ENCODE peak calls at places on chromosomes 6 and 20, in nine cellular contexts. I is ovary, S is A673, N is heart right ventricle, D is neural progenitor cell, V is AG04449, B is cardiac fibroblast, R is PC-9, K is adrenal gland. Z is an unnamed sample.

GRCh38 chr6:129195666-129196065 is 312.7 kb downstream of the LAMA2 start:
- DNase-seq in B (no peak), D (peak; percentile 27), N (no peak), R (no peak), I (no peak), S (no peak), V (no peak), K (no peak), Z (no peak)

GRCh38 chr6:113676972-113677371 is 180.2 kb upstream of the MARCKS start:
- DNase-seq in S (no peak), R (no peak), N (no peak), B (no peak), I (no peak), D (no peak), K (no peak), V (no peak), Z (no peak)

GRCh38 chr6:168032383-168032760 is 34.9 kb downstream of the KIF25 start:
- DNase-seq in S (no peak), R (no peak), N (peak; percentile 27), B (peak; percentile 69), V (peak; percentile 51), I (no peak), K (peak; percentile 49), D (peak; percentile 35), Z (peak; percentile 76)

GRCh38 chr20:57897156-57897874 is 187.5 kb upstream of the PMEPA1 start:
- DNase-seq in N (no peak), B (no peak), K (no peak), R (no peak), S (no peak), V (no peak), D (no peak), I (no peak), Z (no peak)

GRCh38 chr6:166520905-166521834 is 65.3 kb downstream of the RAMACL start:
- DNase-seq in R (no peak), V (no peak), K (no peak), I (no peak), B (peak; percentile 49), D (no peak), N (no peak), S (no peak), Z (peak; percentile 36)

GRCh38 chr6:43869792-43870659 is 100.0 kb downstream of the VEGFA start:
- DNase-seq in K (no peak), V (no peak), D (no peak), S (no peak), B (no peak), I (no peak), R (no peak), N (no peak), Z (no peak)

GRCh38 chr6:64006246-64006645 is 370.6 kb downstream of the PHF3 start:
- DNase-seq in S (no peak), K (no peak), N (no peak), B (no peak), D (no peak), V (no peak), I (no peak), R (no peak), Z (no peak)

GRCh38 chr6:99080191-99080590 is 132.4 kb upstream of the FBXL4 start:
- DNase-seq in V (no peak), I (no peak), S (no peak), B (no peak), D (no peak), K (no peak), R (no peak), N (no peak), Z (no peak)

GRCh38 chr20:219290-220115 is 7.6 kb upstream of the DEFB129 start:
- DNase-seq in D (peak; percentile 74), B (peak; percentile 28), R (no peak), N (no peak), S (peak; percentile 60), K (no peak), I (no peak), V (no peak), Z (no peak)
- TF ChIP-seq CTCF in D (peak; percentile 60), B (peak; percentile 23), R (peak; percentile 54), N (peak; percentile 49), S (peak; percentile 55), K (no peak), I (no peak), V (no peak), Z (peak; percentile 30)

DNA sequence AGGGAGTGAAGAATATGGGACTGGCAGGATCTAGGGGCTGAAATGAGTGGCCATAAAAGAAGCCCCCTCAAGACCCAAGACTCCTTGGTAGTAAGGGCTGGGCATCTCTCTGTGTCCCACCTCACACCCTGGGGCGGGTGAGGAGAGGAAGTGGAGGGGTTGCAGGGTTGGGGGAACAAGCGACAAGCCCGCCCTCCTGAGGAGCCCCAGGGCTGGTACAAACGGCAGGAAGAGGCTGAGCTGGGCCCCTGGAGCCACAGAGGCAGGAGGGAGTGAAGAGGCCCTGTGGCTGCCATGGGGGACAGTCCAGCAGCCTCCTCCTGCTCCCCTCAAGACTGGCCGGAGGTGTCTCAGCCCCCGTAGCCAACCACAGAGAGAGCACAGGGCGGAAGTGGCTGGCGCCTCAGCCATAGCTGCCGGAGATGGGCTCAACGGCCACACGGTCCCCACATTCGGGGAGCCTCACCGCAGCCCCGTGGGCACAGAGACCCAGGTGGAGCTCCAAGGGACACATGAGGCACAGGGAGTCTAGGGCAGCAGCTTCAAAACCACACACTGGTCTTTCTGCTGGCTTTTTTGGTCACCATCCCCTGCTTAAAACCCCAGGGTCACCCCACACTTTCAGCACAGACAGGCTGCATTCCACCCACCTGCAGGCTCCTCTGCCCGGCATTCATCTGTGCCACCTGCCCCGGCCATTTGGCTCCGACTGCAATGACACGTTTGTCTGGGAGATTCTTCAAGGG is 586 bp downstream of the C20orf203 start:
- DNase-seq in K (no peak), D (no peak), N (no peak), V (no peak), B (no peak), I (no peak), R (no peak), S (no peak), Z (no peak)
- H3K4me3 ChIP-seq in K (no peak overlapping the region), D (no peak overlapping the region), N (no peak overlapping the region), V (no peak overlapping the region), B (no peak overlapping the region), I (no peak overlapping the region), R (no peak overlapping the region), S (no peak overlapping the region), Z (no peak overlapping the region)

DNA sequence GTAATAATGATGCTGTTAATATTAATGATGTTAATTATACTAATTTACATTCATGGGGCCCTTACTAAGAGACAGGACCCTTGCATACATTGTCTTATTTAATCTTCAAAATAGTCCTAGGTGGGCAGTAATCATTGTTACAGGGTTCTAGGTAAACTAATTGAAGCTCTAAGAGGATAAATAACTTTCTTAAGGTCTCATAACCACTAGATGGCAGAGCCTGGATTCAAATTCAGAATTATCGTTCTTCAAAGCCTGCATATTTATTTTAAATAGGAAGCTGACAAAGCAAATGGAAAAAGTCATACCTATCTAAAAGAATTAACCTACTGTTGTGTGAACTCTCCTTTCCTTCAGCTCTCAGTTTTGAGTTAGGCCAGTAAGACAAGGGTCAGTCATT is 23.5 kb downstream of the PTCHD4 start:
- DNase-seq in I (no peak), D (no peak), K (no peak), N (no peak), V (no peak), B (peak; percentile 68), R (no peak), S (peak; percentile 39), Z (no peak)
- TF ChIP-seq CTCF in I (no peak), D (no peak), K (peak; percentile 36), N (peak; percentile 43), V (no peak), B (peak; percentile 32), R (peak; percentile 63), S (peak; percentile 56), Z (peak; percentile 28)

GRCh38 chr6:135086414-135086764 is 31.8 kb upstream of the HBS1L start:
- DNase-seq in I (no peak), B (no peak), D (no peak), K (no peak), S (no peak), R (no peak), V (no peak), N (no peak), Z (no peak)
- H3K4me3 ChIP-seq in I (no peak overlapping the region), B (no peak overlapping the region), D (no peak overlapping the region), K (no peak overlapping the region), S (no peak overlapping the region), R (no peak overlapping the region), V (no peak overlapping the region), N (no peak overlapping the region), Z (no peak overlapping the region)

GRCh38 chr20:4233520-4233919 is 218.2 kb upstream of the RNF24 start:
- DNase-seq in I (no peak), S (no peak), K (no peak), D (no peak), V (no peak), B (no peak), N (no peak), R (no peak), Z (no peak)
- TF ChIP-seq CTCF in I (no peak), S (peak; percentile 32), K (no peak), D (peak; percentile 9), V (no peak), B (peak; percentile 42), N (no peak), R (no peak), Z (peak; percentile 16)

DNA sequence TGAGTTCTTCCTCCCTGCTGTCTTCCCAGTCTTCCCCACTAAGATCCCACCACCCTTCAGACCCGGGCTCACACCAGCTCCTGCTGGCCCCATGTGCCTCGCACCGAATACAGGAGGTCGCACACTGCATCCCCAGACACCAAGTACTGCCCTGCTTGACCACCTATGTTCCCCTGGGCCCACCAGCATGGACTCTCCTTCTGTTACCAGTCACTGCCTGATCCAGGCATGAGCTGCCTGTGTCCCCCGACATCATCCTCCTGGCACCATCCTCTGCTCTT is 285.3 kb upstream of the TAB2 start:
- DNase-seq in V (no peak), N (no peak), K (no peak), D (no peak), S (no peak), I (peak; percentile 36), B (no peak), R (no peak), Z (no peak)
- H3K4me3 ChIP-seq in V (peak overlapping the region; percentile 13), N (no peak overlapping the region), K (no peak overlapping the region), D (no peak overlapping the region), S (no peak overlapping the region), I (no peak overlapping the region), B (peak overlapping the region; percentile 26), R (peak overlapping the region; percentile 42), Z (peak overlapping the region; percentile 5)

DNA sequence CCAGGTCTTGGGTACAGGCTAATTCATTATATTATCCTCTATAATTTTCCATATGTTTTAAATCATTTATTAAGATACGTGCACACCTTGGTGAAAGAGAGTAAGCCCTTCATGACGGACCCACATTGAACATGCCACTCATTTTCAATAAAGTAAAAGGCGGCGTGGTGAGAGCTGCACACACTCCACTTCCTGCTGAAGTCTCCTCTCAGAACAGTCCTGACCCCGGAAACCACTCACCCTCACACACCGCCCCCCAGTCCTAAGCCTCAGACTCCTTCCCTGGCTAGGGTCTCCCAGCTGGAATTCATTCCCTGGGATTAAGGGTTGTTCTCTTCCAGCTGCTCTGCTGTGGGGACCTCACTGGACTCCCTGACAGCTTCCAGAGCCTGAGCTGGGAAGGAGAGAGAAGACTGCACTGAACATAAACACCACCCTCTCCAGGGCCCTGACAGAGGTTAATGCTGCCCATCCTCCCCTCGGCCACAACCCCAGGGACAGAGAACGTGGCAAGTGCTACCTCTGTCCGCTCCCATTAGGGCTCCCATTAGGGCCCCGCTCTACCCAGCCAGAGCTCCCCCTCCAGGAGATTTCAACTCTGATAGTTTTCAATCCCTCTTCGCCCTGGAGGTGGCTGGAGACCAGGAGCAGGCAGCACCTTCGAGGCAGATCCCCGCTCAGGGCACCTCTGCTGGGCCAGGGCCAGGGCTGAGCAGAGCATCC is 24.8 kb downstream of the GRM4 start:
- DNase-seq in B (no peak), V (no peak), N (no peak), S (no peak), D (peak; percentile 41), R (no peak), K (no peak), I (no peak), Z (no peak)
- TF ChIP-seq CTCF in B (no peak), V (no peak), N (no peak), S (no peak), D (peak; percentile 16), R (no peak), K (no peak), I (no peak), Z (no peak)

Z was measured in astrocyte of the cerebellum.